ENCODE peak calls at places on chromosome 12, in eight cellular contexts. D, I, Y, N, S, L, A and T are unnamed samples.

GRCh38 chr12:109946505-109946904 is 46.4 kb downstream of the TCHP start:
- DNase-seq in D (peak), I (no peak), Y (no peak), N (no peak), S (no peak), L (peak), A (no peak), T (no peak)

GRCh38 chr12:122977153-122977552 is 2.1 kb downstream of the OGFOD2 start:
- DNase-seq in D (no peak), I (no peak), Y (no peak), N (no peak), S (no peak), L (no peak), A (no peak), T (no peak)

GRCh38 chr12:91877461-91878230 is 268.0 kb downstream of the BTG1 start:
- DNase-seq in D (no peak), I (peak), Y (peak), N (peak), S (no peak), L (no peak), A (no peak), T (peak)

GRCh38 chr12:109727746-109728726 is 14.4 kb downstream of the FAM222A start:
- DNase-seq in D (no peak), I (no peak), Y (no peak), N (no peak), S (no peak), L (no peak), A (no peak), T (no peak)

GRCh38 chr12:6092784-6093722 is 31.4 kb downstream of the VWF start:
- DNase-seq in D (no peak), I (no peak), Y (no peak), N (no peak), S (no peak), L (no peak), A (no peak), T (no peak)

GRCh38 chr12:93484315-93484981 is 17.1 kb downstream of the MRPL42 start:
- DNase-seq in D (no peak), I (no peak), Y (no peak), N (no peak), S (no peak), L (no peak), A (no peak), T (no peak)

GRCh38 chr12:120242275-120242799 is 23.2 kb downstream of the PXN start:
- DNase-seq in D (no peak), I (no peak), Y (no peak), N (no peak), S (no peak), L (no peak), A (no peak), T (no peak)

GRCh38 chr12:98743362-98743953 is 98.4 kb downstream of the APAF1 start:
- DNase-seq in D (peak), I (no peak), Y (peak), N (no peak), S (peak), L (no peak), A (no peak), T (no peak)

GRCh38 chr12:26791328-26791791 is 41.6 kb downstream of the ITPR2 start:
- DNase-seq in D (no peak), I (no peak), Y (no peak), N (no peak), S (no peak), L (no peak), A (no peak), T (peak)

GRCh38 chr12:58028294-58028693 is 86.9 kb downstream of the ATP23 start:
- DNase-seq in D (no peak), I (no peak), Y (no peak), N (no peak), S (no peak), L (no peak), A (no peak), T (no peak)

GRCh38 chr12:13102481-13103195 is 829 bp downstream of the GSG1 start:
- DNase-seq in D (no peak), I (no peak), Y (no peak), N (no peak), S (no peak), L (no peak), A (no peak), T (peak)

GRCh38 chr12:5379737-5380496 is 52.0 kb upstream of the NTF3 start:
- DNase-seq in D (no peak), I (no peak), Y (no peak), N (no peak), S (no peak), L (no peak), A (peak), T (no peak)

GRCh38 chr12:124518051-124518932 is 49.1 kb downstream of the NCOR2 start:
- DNase-seq in D (peak), I (no peak), Y (no peak), N (no peak), S (peak), L (peak), A (peak), T (no peak)

GRCh38 chr12:51270847-51271518 is 768 bp upstream of the SMAGP start:
- DNase-seq in D (no peak), I (no peak), Y (no peak), N (no peak), S (no peak), L (no peak), A (no peak), T (no peak)

GRCh38 chr12:89433634-89434033 is 81.3 kb upstream of the DUSP6 start:
- DNase-seq in D (no peak), I (no peak), Y (no peak), N (no peak), S (no peak), L (no peak), A (no peak), T (no peak)

GRCh38 chr12:78194448-78194847 is 363.8 kb downstream of the NAV3 start:
- DNase-seq in D (no peak), I (no peak), Y (no peak), N (no peak), S (no peak), L (no peak), A (no peak), T (no peak)

GRCh38 chr12:17456486-17456885 is 633.5 kb downstream of the RERGL start:
- DNase-seq in D (no peak), I (no peak), Y (no peak), N (no peak), S (no peak), L (no peak), A (no peak), T (no peak)

GRCh38 chr12:90794212-90794611 is 160.8 kb downstream of the CCER1 start:
- DNase-seq in D (no peak), I (no peak), Y (no peak), N (no peak), S (no peak), L (no peak), A (no peak), T (no peak)

GRCh38 chr12:49554266-49554665 is 13.7 kb downstream of the MCRS1 start:
- DNase-seq in D (no peak), I (no peak), Y (no peak), N (no peak), S (no peak), L (no peak), A (no peak), T (no peak)

GRCh38 chr12:120971299-120972180 is 6.8 kb upstream of the HNF1A start:
- DNase-seq in D (no peak), I (no peak), Y (no peak), N (no peak), S (peak), L (peak), A (peak), T (peak)

GRCh38 chr12:96225003-96225855 is 31.1 kb downstream of the ELK3 start:
- DNase-seq in D (no peak), I (no peak), Y (no peak), N (no peak), S (no peak), L (no peak), A (peak), T (no peak)

GRCh38 chr12:51622564-51622963 is 31.5 kb downstream of the SCN8A start:
- DNase-seq in D (no peak), I (no peak), Y (no peak), N (no peak), S (no peak), L (no peak), A (no peak), T (no peak)

GRCh38 chr12:32885831-32886230 is 10.7 kb downstream of the PKP2 start:
- DNase-seq in D (no peak), I (no peak), Y (no peak), N (no peak), S (no peak), L (no peak), A (peak), T (no peak)

GRCh38 chr12:46462641-46463355 is 90.2 kb upstream of the SLC38A2 start:
- DNase-seq in D (no peak), I (no peak), Y (no peak), N (no peak), S (no peak), L (no peak), A (no peak), T (no peak)

GRCh38 chr12:5478081-5478706 is 46.3 kb downstream of the NTF3 start:
- DNase-seq in D (no peak), I (no peak), Y (no peak), N (no peak), S (no peak), L (no peak), A (no peak), T (no peak)

GRCh38 chr12:103930787-103931536 is 752 bp downstream of the HSP90B1 start:
- DNase-seq in D (peak), I (peak), Y (no peak), N (peak), S (peak), L (peak), A (no peak), T (peak)

GRCh38 chr12:117968084-117968789 is 553 bp downstream of the KSR2 start:
- DNase-seq in D (no peak), I (no peak), Y (no peak), N (no peak), S (no peak), L (no peak), A (peak), T (no peak)

GRCh38 chr12:34402228-34402898 is 380.1 kb downstream of the ALG10 start:
- DNase-seq in D (no peak), I (peak), Y (no peak), N (no peak), S (peak), L (no peak), A (no peak), T (no peak)

GRCh38 chr12:121214171-121214777 is 4.3 kb downstream of the P2RX4 start:
- DNase-seq in D (no peak), I (no peak), Y (no peak), N (no peak), S (no peak), L (no peak), A (no peak), T (no peak)

GRCh38 chr12:18224745-18225144 is 36.6 kb upstream of the PIK3C2G start:
- DNase-seq in D (no peak), I (no peak), Y (no peak), N (no peak), S (peak), L (peak), A (peak), T (no peak)

GRCh38 chr12:131726-132465 is 65.3 kb downstream of the IQSEC3 start:
- DNase-seq in D (no peak), I (no peak), Y (no peak), N (no peak), S (no peak), L (no peak), A (no peak), T (no peak)

GRCh38 chr12:31263661-31264060 is 62.3 kb downstream of the SINHCAF start:
- DNase-seq in D (no peak), I (no peak), Y (no peak), N (no peak), S (no peak), L (no peak), A (no peak), T (no peak)

GRCh38 chr12:114903394-114903748 is 219.4 kb upstream of the TBX3 start:
- DNase-seq in D (no peak), I (no peak), Y (no peak), N (no peak), S (no peak), L (no peak), A (no peak), T (no peak)

GRCh38 chr12:108967869-108968540 is 52.9 kb downstream of the SVOP start:
- DNase-seq in D (no peak), I (no peak), Y (no peak), N (no peak), S (peak), L (no peak), A (no peak), T (no peak)